ENCODE peak calls at places on chromosomes 13 and 19, in ten cellular contexts. One of them, this sample, is unnamed.
A peak's percentile ranks its signal among the peaks of the same experiment; 100 is the strongest.

GRCh38 chr13:99751517-99752199 is 219.9 kb downstream of the ZIC5 start:
- DNase-seq in esophagus squamous epithelium: no peak
- DNase-seq in OCI-LY7: no peak
- DNase-seq in body of pancreas: no peak
- DNase-seq in breast epithelium: no peak
- DNase-seq in astrocyte: no peak
- DNase-seq in cardiac muscle cell: no peak
- DNase-seq in tibial artery: no peak
- DNase-seq in fibroblast of lung: no peak
- DNase-seq in BJ: no peak
- DNase-seq in this sample: no peak

GRCh38 chr19:11018179-11018578 is 57.3 kb downstream of the SMARCA4 start:
- DNase-seq in breast epithelium: no peak
- DNase-seq in astrocyte: peak; percentile 31
- DNase-seq in BJ: no peak
- DNase-seq in OCI-LY7: no peak
- DNase-seq in cardiac muscle cell: no peak
- DNase-seq in esophagus squamous epithelium: no peak
- DNase-seq in fibroblast of lung: no peak
- DNase-seq in body of pancreas: no peak
- DNase-seq in tibial artery: peak; percentile 60
- DNase-seq in this sample: no peak

GRCh38 chr13:24036115-24036514 is 124.4 kb upstream of the SPATA13 start:
- DNase-seq in body of pancreas: no peak
- DNase-seq in breast epithelium: no peak
- DNase-seq in BJ: no peak
- DNase-seq in tibial artery: no peak
- DNase-seq in esophagus squamous epithelium: no peak
- DNase-seq in OCI-LY7: no peak
- DNase-seq in cardiac muscle cell: no peak
- DNase-seq in astrocyte: peak; percentile 47
- DNase-seq in fibroblast of lung: peak; percentile 42
- DNase-seq in this sample: no peak

GRCh38 chr19:14146789-14147216 is 10.4 kb upstream of the ASF1B start:
- DNase-seq in astrocyte: peak; percentile 73
- DNase-seq in OCI-LY7: no peak
- DNase-seq in esophagus squamous epithelium: no peak
- DNase-seq in body of pancreas: no peak
- DNase-seq in fibroblast of lung: peak; percentile 53
- DNase-seq in tibial artery: no peak
- DNase-seq in BJ: peak; percentile 74
- DNase-seq in breast epithelium: no peak
- DNase-seq in cardiac muscle cell: no peak
- DNase-seq in this sample: no peak

GRCh38 chr19:43432866-43433673 is 18.4 kb downstream of the TEX101 start:
- DNase-seq in BJ: no peak
- DNase-seq in tibial artery: no peak
- DNase-seq in fibroblast of lung: peak; percentile 51
- DNase-seq in body of pancreas: peak; percentile 71
- DNase-seq in cardiac muscle cell: peak; percentile 72
- DNase-seq in esophagus squamous epithelium: no peak
- DNase-seq in breast epithelium: peak; percentile 71
- DNase-seq in OCI-LY7: peak; percentile 53
- DNase-seq in astrocyte: peak; percentile 12
- DNase-seq in this sample: peak; percentile 57

GRCh38 chr13:59771272-59771671 is 392.5 kb downstream of the DIAPH3 start:
- DNase-seq in astrocyte: no peak
- DNase-seq in body of pancreas: no peak
- DNase-seq in fibroblast of lung: peak; percentile 57
- DNase-seq in esophagus squamous epithelium: no peak
- DNase-seq in cardiac muscle cell: peak; percentile 38
- DNase-seq in BJ: no peak
- DNase-seq in breast epithelium: no peak
- DNase-seq in tibial artery: no peak
- DNase-seq in OCI-LY7: no peak
- DNase-seq in this sample: no peak

GRCh38 chr19:47456721-47457478 is 14.8 kb downstream of the SLC8A2 start:
- DNase-seq in tibial artery: no peak
- DNase-seq in astrocyte: no peak
- DNase-seq in OCI-LY7: no peak
- DNase-seq in breast epithelium: no peak
- DNase-seq in BJ: no peak
- DNase-seq in body of pancreas: no peak
- DNase-seq in fibroblast of lung: no peak
- DNase-seq in cardiac muscle cell: no peak
- DNase-seq in esophagus squamous epithelium: no peak
- DNase-seq in this sample: no peak

GRCh38 chr13:41668130-41668757 is 210.9 kb downstream of the RGCC start:
- DNase-seq in esophagus squamous epithelium: no peak
- DNase-seq in body of pancreas: peak; percentile 67
- DNase-seq in cardiac muscle cell: peak; percentile 85
- DNase-seq in BJ: peak; percentile 75
- DNase-seq in breast epithelium: no peak
- DNase-seq in OCI-LY7: peak; percentile 89
- DNase-seq in tibial artery: peak; percentile 70
- DNase-seq in fibroblast of lung: peak; percentile 96
- DNase-seq in astrocyte: peak; percentile 85
- DNase-seq in this sample: peak; percentile 66

GRCh38 chr19:19817357-19817756 is 4.2 kb downstream of the ZNF506 start:
- DNase-seq in fibroblast of lung: no peak
- DNase-seq in astrocyte: no peak
- DNase-seq in tibial artery: no peak
- DNase-seq in breast epithelium: no peak
- DNase-seq in BJ: no peak
- DNase-seq in OCI-LY7: no peak
- DNase-seq in body of pancreas: no peak
- DNase-seq in esophagus squamous epithelium: no peak
- DNase-seq in cardiac muscle cell: no peak
- DNase-seq in this sample: no peak

GRCh38 chr19:1980068-1980467 is 35.4 kb downstream of the BTBD2 start:
- DNase-seq in OCI-LY7: no peak
- DNase-seq in breast epithelium: no peak
- DNase-seq in esophagus squamous epithelium: no peak
- DNase-seq in body of pancreas: no peak
- DNase-seq in cardiac muscle cell: no peak
- DNase-seq in tibial artery: no peak
- DNase-seq in fibroblast of lung: no peak
- DNase-seq in astrocyte: no peak
- DNase-seq in BJ: no peak
- DNase-seq in this sample: no peak

GRCh38 chr19:1979017-1979416 is 36.5 kb downstream of the BTBD2 start:
- DNase-seq in OCI-LY7: no peak
- DNase-seq in cardiac muscle cell: no peak
- DNase-seq in BJ: no peak
- DNase-seq in astrocyte: no peak
- DNase-seq in fibroblast of lung: no peak
- DNase-seq in esophagus squamous epithelium: no peak
- DNase-seq in body of pancreas: no peak
- DNase-seq in tibial artery: no peak
- DNase-seq in breast epithelium: no peak
- DNase-seq in this sample: no peak

GRCh38 chr19:1980782-1981181 is 34.7 kb downstream of the BTBD2 start:
- DNase-seq in breast epithelium: no peak
- DNase-seq in cardiac muscle cell: no peak
- DNase-seq in body of pancreas: no peak
- DNase-seq in astrocyte: no peak
- DNase-seq in esophagus squamous epithelium: no peak
- DNase-seq in OCI-LY7: no peak
- DNase-seq in BJ: no peak
- DNase-seq in tibial artery: no peak
- DNase-seq in fibroblast of lung: no peak
- DNase-seq in this sample: no peak

GRCh38 chr19:1979642-1980041 is 35.9 kb downstream of the BTBD2 start:
- DNase-seq in body of pancreas: no peak
- DNase-seq in breast epithelium: no peak
- DNase-seq in esophagus squamous epithelium: no peak
- DNase-seq in tibial artery: no peak
- DNase-seq in cardiac muscle cell: no peak
- DNase-seq in OCI-LY7: no peak
- DNase-seq in fibroblast of lung: no peak
- DNase-seq in BJ: no peak
- DNase-seq in astrocyte: no peak
- DNase-seq in this sample: no peak

GRCh38 chr19:1981253-1981652 is 34.3 kb downstream of the BTBD2 start:
- DNase-seq in tibial artery: no peak
- DNase-seq in esophagus squamous epithelium: no peak
- DNase-seq in OCI-LY7: no peak
- DNase-seq in cardiac muscle cell: no peak
- DNase-seq in body of pancreas: no peak
- DNase-seq in breast epithelium: no peak
- DNase-seq in BJ: no peak
- DNase-seq in astrocyte: no peak
- DNase-seq in fibroblast of lung: no peak
- DNase-seq in this sample: no peak
- H3K36me3 ChIP-seq in tibial artery: peaks cover 89% of the 10 kb centered on the region
- H3K36me3 ChIP-seq in esophagus squamous epithelium: peaks cover 28% of the 10 kb centered on the region
- H3K36me3 ChIP-seq in OCI-LY7: peaks cover 61% of the 10 kb centered on the region
- H3K36me3 ChIP-seq in cardiac muscle cell: peaks cover 24% of the 10 kb centered on the region
- H3K36me3 ChIP-seq in body of pancreas: peaks cover 23% of the 10 kb centered on the region
- H3K36me3 ChIP-seq in breast epithelium: peaks cover 5% of the 10 kb centered on the region
- H3K36me3 ChIP-seq in BJ: peaks cover 27% of the 10 kb centered on the region
- H3K36me3 ChIP-seq in astrocyte: peaks cover 12% of the 10 kb centered on the region
- H3K36me3 ChIP-seq in fibroblast of lung: peaks cover 26% of the 10 kb centered on the region
- H3K36me3 ChIP-seq in this sample: peaks cover 76% of the 10 kb centered on the region

DNA sequence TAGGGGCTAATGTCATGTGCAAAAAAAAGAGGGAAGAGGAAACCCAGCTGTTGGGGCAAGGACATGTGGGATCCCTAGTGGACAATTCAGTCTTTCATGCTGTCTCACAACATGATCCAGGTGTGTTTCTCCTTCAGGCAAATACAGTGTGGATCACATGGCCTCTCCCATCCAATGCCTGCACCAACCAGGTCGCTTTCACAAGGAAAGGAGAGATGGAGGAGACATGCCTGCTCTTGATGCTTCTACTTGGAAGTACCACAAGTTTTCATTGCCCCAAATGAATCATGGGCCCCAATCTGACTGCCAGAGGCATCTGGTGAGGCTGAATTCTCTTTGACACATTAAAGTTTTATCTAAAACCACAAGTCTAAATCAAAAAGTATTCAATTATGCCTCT is 82.1 kb downstream of the DLEU7 start:
- DNase-seq in esophagus squamous epithelium: no peak
- DNase-seq in tibial artery: no peak
- DNase-seq in cardiac muscle cell: no peak
- DNase-seq in fibroblast of lung: no peak
- DNase-seq in BJ: no peak
- DNase-seq in astrocyte: no peak
- DNase-seq in breast epithelium: no peak
- DNase-seq in OCI-LY7: no peak
- DNase-seq in body of pancreas: no peak
- DNase-seq in this sample: no peak
- H3K36me3 ChIP-seq in esophagus squamous epithelium: no peaks in the 10 kb centered on the region
- H3K36me3 ChIP-seq in tibial artery: no peaks in the 10 kb centered on the region
- H3K36me3 ChIP-seq in cardiac muscle cell: no peaks in the 10 kb centered on the region
- H3K36me3 ChIP-seq in fibroblast of lung: no peaks in the 10 kb centered on the region
- H3K36me3 ChIP-seq in BJ: no peaks in the 10 kb centered on the region
- H3K36me3 ChIP-seq in astrocyte: no peaks in the 10 kb centered on the region
- H3K36me3 ChIP-seq in breast epithelium: no peaks in the 10 kb centered on the region
- H3K36me3 ChIP-seq in OCI-LY7: no peaks in the 10 kb centered on the region
- H3K36me3 ChIP-seq in body of pancreas: no peaks in the 10 kb centered on the region
- H3K36me3 ChIP-seq in this sample: no peaks in the 10 kb centered on the region

GRCh38 chr13:32264407-32264806 is 50.8 kb downstream of the ZAR1L start:
- DNase-seq in fibroblast of lung: peak; percentile 58
- DNase-seq in esophagus squamous epithelium: no peak
- DNase-seq in BJ: no peak
- DNase-seq in breast epithelium: no peak
- DNase-seq in astrocyte: peak; percentile 30
- DNase-seq in body of pancreas: peak; percentile 30
- DNase-seq in tibial artery: peak; percentile 74
- DNase-seq in cardiac muscle cell: no peak
- DNase-seq in OCI-LY7: no peak
- DNase-seq in this sample: no peak

GRCh38 chr13:32262619-32263018 is 52.5 kb downstream of the ZAR1L start:
- DNase-seq in astrocyte: no peak
- DNase-seq in fibroblast of lung: no peak
- DNase-seq in esophagus squamous epithelium: no peak
- DNase-seq in body of pancreas: no peak
- DNase-seq in OCI-LY7: no peak
- DNase-seq in breast epithelium: no peak
- DNase-seq in tibial artery: no peak
- DNase-seq in BJ: no peak
- DNase-seq in cardiac muscle cell: no peak
- DNase-seq in this sample: no peak

GRCh38 chr13:32259116-32259515 is 56.0 kb downstream of the ZAR1L start:
- DNase-seq in astrocyte: no peak
- DNase-seq in cardiac muscle cell: no peak
- DNase-seq in BJ: no peak
- DNase-seq in esophagus squamous epithelium: no peak
- DNase-seq in tibial artery: no peak
- DNase-seq in fibroblast of lung: no peak
- DNase-seq in breast epithelium: no peak
- DNase-seq in body of pancreas: no peak
- DNase-seq in OCI-LY7: no peak
- DNase-seq in this sample: no peak

GRCh38 chr13:32261567-32261966 is 53.6 kb downstream of the ZAR1L start:
- DNase-seq in tibial artery: peak; percentile 87
- DNase-seq in breast epithelium: no peak
- DNase-seq in OCI-LY7: no peak
- DNase-seq in fibroblast of lung: peak; percentile 90
- DNase-seq in BJ: no peak
- DNase-seq in cardiac muscle cell: peak; percentile 26
- DNase-seq in body of pancreas: peak; percentile 35
- DNase-seq in astrocyte: peak; percentile 93
- DNase-seq in esophagus squamous epithelium: no peak
- DNase-seq in this sample: no peak

GRCh38 chr13:32262165-32262564 is 53.0 kb downstream of the ZAR1L start:
- DNase-seq in esophagus squamous epithelium: no peak
- DNase-seq in tibial artery: no peak
- DNase-seq in body of pancreas: no peak
- DNase-seq in OCI-LY7: no peak
- DNase-seq in astrocyte: peak; percentile 27
- DNase-seq in breast epithelium: no peak
- DNase-seq in fibroblast of lung: no peak
- DNase-seq in BJ: no peak
- DNase-seq in cardiac muscle cell: no peak
- DNase-seq in this sample: no peak
- H3K36me3 ChIP-seq in esophagus squamous epithelium: no peaks in the 10 kb centered on the region
- H3K36me3 ChIP-seq in tibial artery: peaks cover 34% of the 10 kb centered on the region
- H3K36me3 ChIP-seq in body of pancreas: peaks cover 6% of the 10 kb centered on the region
- H3K36me3 ChIP-seq in OCI-LY7: no peaks in the 10 kb centered on the region
- H3K36me3 ChIP-seq in astrocyte: no peaks in the 10 kb centered on the region
- H3K36me3 ChIP-seq in breast epithelium: no peaks in the 10 kb centered on the region
- H3K36me3 ChIP-seq in fibroblast of lung: peaks cover 2% of the 10 kb centered on the region
- H3K36me3 ChIP-seq in BJ: peaks cover 10% of the 10 kb centered on the region
- H3K36me3 ChIP-seq in cardiac muscle cell: no peaks in the 10 kb centered on the region
- H3K36me3 ChIP-seq in this sample: no peaks in the 10 kb centered on the region

DNA sequence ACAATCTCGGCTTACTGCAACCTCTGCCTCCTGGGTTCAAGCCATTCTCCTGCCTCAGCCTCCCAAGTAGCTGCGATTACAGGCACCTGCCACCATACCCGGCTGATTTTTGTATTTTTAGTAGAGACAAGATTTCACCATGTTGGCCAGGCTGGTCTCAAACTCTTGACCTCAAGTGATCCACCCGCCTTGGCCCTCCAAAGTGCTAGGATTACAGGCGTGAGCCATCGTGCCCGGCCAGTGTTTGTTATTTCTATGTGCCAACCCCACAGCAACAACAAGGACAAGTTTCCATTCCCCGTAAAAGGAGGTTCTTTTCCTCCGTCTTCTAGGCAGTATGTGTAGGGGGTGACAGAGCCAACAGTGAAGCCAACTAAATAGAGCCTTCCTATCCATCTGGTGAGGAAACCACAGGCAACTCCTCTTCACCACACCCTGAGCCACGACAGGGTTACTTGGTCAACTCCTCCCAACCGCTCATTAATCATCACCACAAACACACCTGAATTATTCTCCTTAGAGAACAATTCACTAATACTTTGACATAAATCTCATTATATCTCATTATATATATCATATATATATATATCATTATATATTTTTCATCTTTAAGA is 25.5 kb downstream of the FOXO1 start:
- DNase-seq in breast epithelium: no peak
- DNase-seq in fibroblast of lung: no peak
- DNase-seq in OCI-LY7: no peak
- DNase-seq in cardiac muscle cell: no peak
- DNase-seq in astrocyte: no peak
- DNase-seq in esophagus squamous epithelium: no peak
- DNase-seq in body of pancreas: no peak
- DNase-seq in tibial artery: no peak
- DNase-seq in BJ: no peak
- DNase-seq in this sample: no peak
- H3K36me3 ChIP-seq in breast epithelium: no peaks in the 10 kb centered on the region
- H3K36me3 ChIP-seq in fibroblast of lung: no peaks in the 10 kb centered on the region
- H3K36me3 ChIP-seq in OCI-LY7: peaks cover 64% of the 10 kb centered on the region
- H3K36me3 ChIP-seq in cardiac muscle cell: no peaks in the 10 kb centered on the region
- H3K36me3 ChIP-seq in astrocyte: no peaks in the 10 kb centered on the region
- H3K36me3 ChIP-seq in esophagus squamous epithelium: no peaks in the 10 kb centered on the region
- H3K36me3 ChIP-seq in body of pancreas: no peaks in the 10 kb centered on the region
- H3K36me3 ChIP-seq in tibial artery: no peaks in the 10 kb centered on the region
- H3K36me3 ChIP-seq in BJ: no peaks in the 10 kb centered on the region
- H3K36me3 ChIP-seq in this sample: no peaks in the 10 kb centered on the region

This sample was measured in NT2/D1.